ENCODE peak calls at places on chromosome 16, in eight cellular contexts. P is HEK293T, U is NCI-H1417, O is HFF-Myc, B is IMR-90, T is H9, V is Daoy, N is NCI-H2029. H is an unnamed sample.

GRCh38 chr16:87138868-87139267 is 178.3 kb downstream of the C16orf95 start:
- DNase-seq in P (no peak), U (no peak), O (no peak), B (no peak), T (no peak), V (no peak), N (no peak), H (no peak)

GRCh38 chr16:12231666-12232065 is 255.1 kb downstream of the SNX29 start:
- DNase-seq in P (no peak), U (no peak), O (peak; percentile 17), B (peak; percentile 91), T (no peak), V (peak; percentile 9), N (no peak), H (no peak)

GRCh38 chr16:88685156-88686061 is 898 bp downstream of the SNAI3 start:
- DNase-seq in P (peak; percentile 35), U (peak; percentile 9), O (no peak), B (peak; percentile 67), T (no peak), V (peak; percentile 63), N (no peak), H (no peak)

GRCh38 chr16:72787130-72787518 is 260.8 kb downstream of the ZFHX3 start:
- DNase-seq in P (no peak), U (no peak), O (no peak), B (no peak), T (no peak), V (no peak), N (no peak), H (no peak)

GRCh38 chr16:30131869-30132475 is 9.0 kb upstream of the MAPK3 start:
- DNase-seq in P (no peak), U (peak; percentile 47), O (no peak), B (no peak), T (no peak), V (no peak), N (peak; percentile 97), H (no peak)

GRCh38 chr16:86818701-86819522 is 240.6 kb downstream of the FOXL1 start:
- DNase-seq in P (no peak), U (no peak), O (no peak), B (no peak), T (no peak), V (no peak), N (no peak), H (no peak)

GRCh38 chr16:66480265-66481080 is 53.4 kb downstream of the BEAN1 start:
- DNase-seq in P (no peak), U (no peak), O (no peak), B (no peak), T (peak; percentile 28), V (no peak), N (no peak), H (no peak)

GRCh38 chr16:85182774-85183173 is 70.5 kb upstream of the CIBAR2 start:
- DNase-seq in P (no peak), U (no peak), O (no peak), B (no peak), T (no peak), V (no peak), N (no peak), H (no peak)

GRCh38 chr16:689175-689897 is 862 bp downstream of the WDR24 start:
- DNase-seq in P (no peak), U (no peak), O (no peak), B (no peak), T (no peak), V (no peak), N (no peak), H (no peak)

GRCh38 chr16:67158637-67159600 is 790 bp downstream of the TRADD start:
- DNase-seq in P (no peak), U (no peak), O (no peak), B (no peak), T (peak; percentile 61), V (peak; percentile 52), N (no peak), H (no peak)

GRCh38 chr16:4319454-4319853 is 3.6 kb downstream of the GLIS2 start:
- DNase-seq in P (no peak), U (no peak), O (no peak), B (no peak), T (no peak), V (peak; percentile 61), N (no peak), H (no peak)